ENCODE peak calls at places on chromosomes 6 and 20, in six cellular contexts. L is esophagus muscularis mucosa, X is tibial artery, T is GM23338, J is AG09309, F is psoas muscle. V is an unnamed sample.

GRCh38 chr6:141467881-141468280 is 664.8 kb upstream of the GJE1 start:
- DNase-seq in L (no peak), X (no peak), T (no peak), J (peak), F (no peak), V (no peak)

GRCh38 chr20:25984933-25985332 is 288.3 kb upstream of the ZNF337 start:
- DNase-seq in L (no peak), X (peak), T (no peak), J (no peak), F (peak), V (peak)

GRCh38 chr20:51480507-51481270 is 61.8 kb downstream of the NFATC2 start:
- DNase-seq in L (no peak), X (peak), T (no peak), J (no peak), F (no peak), V (no peak)

GRCh38 chr6:56046576-56046975 is 171.2 kb upstream of the BMP5 start:
- DNase-seq in L (no peak), X (peak), T (no peak), J (peak), F (no peak), V (no peak)

GRCh38 chr6:35558571-35558970 is 45.9 kb upstream of the TULP1 start:
- DNase-seq in L (no peak), X (no peak), T (no peak), J (no peak), F (no peak), V (no peak)

GRCh38 chr20:42945194-42945593 is 244.5 kb downstream of the PTPRT start:
- DNase-seq in L (no peak), X (no peak), T (no peak), J (no peak), F (no peak), V (no peak)

GRCh38 chr6:4939241-4939640 is 64.6 kb downstream of the RPP40 start:
- DNase-seq in L (no peak), X (no peak), T (no peak), J (no peak), F (no peak), V (no peak)

GRCh38 chr6:30061766-30062458 is 847 bp downstream of the POLR1H start:
- DNase-seq in L (no peak), X (peak), T (peak), J (no peak), F (no peak), V (no peak)

GRCh38 chr20:17508756-17509155 is 22.4 kb downstream of the BFSP1 start:
- DNase-seq in L (no peak), X (no peak), T (no peak), J (no peak), F (no peak), V (no peak)

GRCh38 chr6:63804381-63804956 is 168.9 kb downstream of the PHF3 start:
- DNase-seq in L (no peak), X (no peak), T (no peak), J (peak), F (no peak), V (peak)

GRCh38 chr20:20212675-20213096 is 155.2 kb upstream of the INSM1 start:
- DNase-seq in L (no peak), X (no peak), T (no peak), J (no peak), F (peak), V (no peak)

GRCh38 chr20:4113996-4114603 is 98.7 kb upstream of the RNF24 start:
- DNase-seq in L (no peak), X (no peak), T (no peak), J (no peak), F (no peak), V (no peak)

GRCh38 chr6:96016781-96017180 is 1.0 kb downstream of the FUT9 start:
- DNase-seq in L (no peak), X (no peak), T (peak), J (no peak), F (no peak), V (no peak)

GRCh38 chr6:52724406-52725121 is 38.7 kb downstream of the GSTA2 start:
- DNase-seq in L (no peak), X (peak), T (peak), J (no peak), F (peak), V (peak)

GRCh38 chr6:119052292-119052889 is 26.1 kb downstream of the FAM184A start:
- DNase-seq in L (no peak), X (no peak), T (no peak), J (no peak), F (no peak), V (no peak)

GRCh38 chr6:34513628-34514027 is 42.5 kb downstream of the SPDEF start:
- DNase-seq in L (no peak), X (no peak), T (no peak), J (no peak), F (no peak), V (no peak)

GRCh38 chr20:63320041-63320511 is 27.1 kb downstream of the COL20A1 start:
- DNase-seq in L (no peak), X (peak), T (no peak), J (no peak), F (peak), V (no peak)

GRCh38 chr20:46374383-46374782 is 32.0 kb downstream of the ELMO2 start:
- DNase-seq in L (no peak), X (no peak), T (no peak), J (no peak), F (no peak), V (no peak)

GRCh38 chr6:66189915-66190314 is 482.9 kb upstream of the EYS start:
- DNase-seq in L (no peak), X (no peak), T (no peak), J (no peak), F (no peak), V (no peak)

GRCh38 chr6:118784641-118785164 is 109.2 kb upstream of the ASF1A start:
- DNase-seq in L (no peak), X (no peak), T (no peak), J (no peak), F (no peak), V (no peak)

GRCh38 chr6:135812085-135812526 is 39.4 kb upstream of the PDE7B start:
- DNase-seq in L (no peak), X (peak), T (no peak), J (no peak), F (peak), V (no peak)

GRCh38 chr6:137802408-137803182 is 64.5 kb upstream of the TNFAIP3 start:
- DNase-seq in L (no peak), X (no peak), T (no peak), J (no peak), F (no peak), V (no peak)

GRCh38 chr20:53408728-53409157 is 184.9 kb downstream of the ZNF217 start:
- DNase-seq in L (no peak), X (no peak), T (no peak), J (no peak), F (no peak), V (no peak)

GRCh38 chr6:152950240-152950639 is 32.6 kb downstream of the FBXO5 start:
- DNase-seq in L (no peak), X (no peak), T (no peak), J (no peak), F (no peak), V (no peak)

GRCh38 chr6:35181933-35182612 is 31.7 kb upstream of the SCUBE3 start:
- DNase-seq in L (no peak), X (peak), T (peak), J (no peak), F (peak), V (peak)

GRCh38 chr6:152598858-152599537 is 38.2 kb downstream of the SYNE1 start:
- DNase-seq in L (no peak), X (no peak), T (no peak), J (no peak), F (no peak), V (no peak)

GRCh38 chr6:26268659-26269402 is 96.2 kb upstream of the BTN3A2 start:
- DNase-seq in L (no peak), X (no peak), T (peak), J (no peak), F (no peak), V (no peak)

GRCh38 chr6:104613416-104614001 is 246.2 kb downstream of the HACE1 start:
- DNase-seq in L (no peak), X (no peak), T (peak), J (no peak), F (no peak), V (no peak)

GRCh38 chr6:106564476-106564875 is 64.8 kb downstream of the RTN4IP1 start:
- DNase-seq in L (peak), X (no peak), T (peak), J (no peak), F (no peak), V (no peak)

GRCh38 chr20:458766-459165 is 3.6 kb downstream of the TBC1D20 start:
- DNase-seq in L (no peak), X (no peak), T (no peak), J (no peak), F (no peak), V (no peak)
- TF ChIP-seq CTCF in L (no peak), X (no peak), T (no peak), J (no peak), F (no peak), V (no peak)

GRCh38 chr6:142872376-142872775 is 72.6 kb downstream of the HIVEP2 start:
- DNase-seq in L (no peak), X (no peak), T (no peak), J (no peak), F (no peak), V (no peak)
- H3K4me3 ChIP-seq in L (no peak), X (no peak), T (no peak), J (no peak), F (no peak), V (no peak)

GRCh38 chr20:11375368-11375767 is 542.3 kb upstream of the BTBD3 start:
- DNase-seq in L (no peak), X (no peak), T (no peak), J (no peak), F (no peak), V (no peak)

GRCh38 chr20:11377761-11378160 is 539.9 kb upstream of the BTBD3 start:
- DNase-seq in L (no peak), X (no peak), T (no peak), J (no peak), F (no peak), V (no peak)

GRCh38 chr20:11376998-11377397 is 540.7 kb upstream of the BTBD3 start:
- DNase-seq in L (no peak), X (no peak), T (no peak), J (no peak), F (no peak), V (no peak)

GRCh38 chr20:11375966-11376365 is 541.7 kb upstream of the BTBD3 start:
- DNase-seq in L (no peak), X (no peak), T (no peak), J (no peak), F (no peak), V (no peak)

GRCh38 chr20:11376406-11376805 is 541.3 kb upstream of the BTBD3 start:
- DNase-seq in L (no peak), X (no peak), T (no peak), J (no peak), F (no peak), V (no peak)
- TF ChIP-seq CTCF in L (no peak), X (no peak), T (no peak), J (no peak), F (no peak), V (no peak)

GRCh38 chr6:16707101-16707783 is 54.0 kb downstream of the ATXN1 start:
- DNase-seq in L (no peak), X (no peak), T (no peak), J (no peak), F (no peak), V (no peak)

GRCh38 chr6:16706029-16706428 is 55.2 kb downstream of the ATXN1 start:
- DNase-seq in L (no peak), X (no peak), T (no peak), J (no peak), F (no peak), V (no peak)

GRCh38 chr6:16700202-16700997 is 60.9 kb downstream of the ATXN1 start:
- DNase-seq in L (no peak), X (no peak), T (peak), J (no peak), F (no peak), V (no peak)

GRCh38 chr6:16705403-16705993 is 55.8 kb downstream of the ATXN1 start:
- DNase-seq in L (no peak), X (no peak), T (peak), J (no peak), F (no peak), V (no peak)

DNA sequence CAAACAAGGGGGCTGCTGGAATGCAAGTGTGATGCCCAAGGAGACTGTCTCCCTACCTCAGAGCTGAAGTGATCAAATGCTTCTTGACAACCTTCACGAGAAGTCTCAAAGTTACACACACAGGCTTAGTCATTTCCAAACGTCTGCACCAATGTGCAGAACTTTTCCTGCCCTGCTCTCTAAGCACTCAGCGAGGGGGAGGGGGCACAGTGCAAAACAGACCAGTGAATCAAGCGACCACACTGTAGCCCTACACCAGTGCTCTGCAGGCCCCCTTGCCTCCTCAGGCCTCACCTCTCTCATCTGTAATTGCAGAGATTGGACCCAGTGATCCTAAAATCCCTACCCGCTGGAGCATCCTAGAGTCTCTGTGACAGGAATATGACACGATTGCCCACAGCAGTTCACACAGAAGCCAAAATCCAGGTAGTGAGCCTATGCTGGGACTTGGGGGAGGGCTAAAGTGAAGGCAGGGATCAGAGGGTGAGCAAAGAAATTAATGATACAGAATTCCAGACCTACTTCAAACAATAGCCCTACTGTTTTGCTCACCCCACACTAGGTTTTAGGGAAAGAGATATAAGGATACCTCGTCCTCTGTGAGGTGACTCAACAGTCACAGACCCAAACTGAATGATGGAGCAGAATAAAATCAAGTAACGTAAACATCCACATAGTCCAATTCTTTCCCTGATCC is 56.4 kb downstream of the ATXN1 start:
- DNase-seq in L (no peak), X (no peak), T (no peak), J (no peak), F (no peak), V (no peak)
- H3K4me3 ChIP-seq in L (peak), X (peak), T (no peak), J (peak), F (no peak), V (peak)

V was measured in HFF-Myc.